ENCODE peak calls at places on chromosomes 5 and 9, in four cellular contexts. W is HepG2, T is H1, F is K562. D is an unnamed sample.

GRCh38 chr5:4857761-4858160 is 282.4 kb upstream of the ADAMTS16 start:
- DNase-seq in W (no peak), T (no peak), F (no peak), D (no peak)

GRCh38 chr9:137062384-137062783 is 8.0 kb downstream of the SAPCD2 start:
- DNase-seq in W (no peak), T (no peak), F (no peak), D (no peak)

GRCh38 chr5:172074896-172075295 is 68.5 kb upstream of the FBXW11 start:
- DNase-seq in W (no peak), T (no peak), F (no peak), D (no peak)

GRCh38 chr5:55591671-55592070 is 56.9 kb upstream of the PLPP1 start:
- DNase-seq in W (no peak), T (peak; percentile 44), F (no peak), D (no peak)

GRCh38 chr5:119238265-119239118 is 117.3 kb upstream of the TNFAIP8 start:
- DNase-seq in W (no peak), T (no peak), F (no peak), D (no peak)

GRCh38 chr5:149073217-149073616 is 10.4 kb upstream of the SH3TC2 start:
- DNase-seq in W (no peak), T (no peak), F (no peak), D (no peak)

GRCh38 chr5:3604501-3604900 is 8.9 kb downstream of the IRX1 start:
- DNase-seq in W (no peak), T (no peak), F (no peak), D (no peak)

GRCh38 chr9:70924380-70924779 is 197.0 kb downstream of the TRPM3 start:
- DNase-seq in W (no peak), T (no peak), F (no peak), D (peak; percentile 86)

GRCh38 chr9:73199886-73200285 is 48.2 kb downstream of the ANXA1 start:
- DNase-seq in W (peak; percentile 7), T (no peak), F (peak; percentile 67), D (peak; percentile 25)

GRCh38 chr5:39992617-39993203 is 567.9 kb upstream of the DAB2 start:
- DNase-seq in W (no peak), T (no peak), F (no peak), D (no peak)

GRCh38 chr5:41808294-41808693 is 61.9 kb downstream of the OXCT1 start:
- DNase-seq in W (no peak), T (no peak), F (no peak), D (no peak)

GRCh38 chr9:120579139-120579749 is 723 bp downstream of the CDK5RAP2 start:
- DNase-seq in W (no peak), T (no peak), F (peak; percentile 30), D (peak; percentile 2)

GRCh38 chr5:32029291-32029690 is 144.8 kb downstream of the GOLPH3 start:
- DNase-seq in W (no peak), T (no peak), F (no peak), D (no peak)

GRCh38 chr9:115891929-115892328 is 261.7 kb upstream of the PAPPA start:
- DNase-seq in W (no peak), T (no peak), F (no peak), D (no peak)

GRCh38 chr5:151052834-151053233 is 28.0 kb downstream of the TNIP1 start:
- DNase-seq in W (no peak), T (no peak), F (no peak), D (no peak)

GRCh38 chr5:151056367-151057306 is 24.2 kb downstream of the TNIP1 start:
- DNase-seq in W (no peak), T (no peak), F (no peak), D (no peak)

GRCh38 chr5:151053796-151054490 is 26.9 kb downstream of the TNIP1 start:
- DNase-seq in W (no peak), T (no peak), F (no peak), D (no peak)

GRCh38 chr5:151054713-151055112 is 26.1 kb downstream of the TNIP1 start:
- DNase-seq in W (no peak), T (no peak), F (no peak), D (no peak)

DNA sequence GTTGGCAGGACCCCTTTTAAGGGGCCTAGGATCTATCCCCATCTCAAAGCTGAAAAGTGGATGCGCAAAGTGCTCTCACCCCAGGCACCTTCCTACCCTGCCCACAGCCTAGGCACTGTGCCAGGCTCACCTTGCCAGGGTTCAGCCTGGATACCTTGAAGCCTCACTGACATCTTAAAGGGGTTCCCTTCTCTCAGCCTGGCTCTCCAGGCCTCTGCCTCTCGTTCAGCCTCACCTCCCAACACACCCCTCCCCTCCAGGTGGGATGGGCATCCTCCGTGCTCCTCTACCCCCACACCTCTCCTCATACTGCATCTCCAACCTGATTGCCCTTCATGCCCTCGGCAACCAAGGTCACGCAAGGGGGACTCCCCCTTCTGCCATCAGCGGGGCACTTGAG is 25.5 kb downstream of the TNIP1 start:
- DNase-seq in W (no peak), T (no peak), F (no peak), D (no peak)
- TF ChIP-seq MAX in W (no peak), T (no peak), F (no peak), D (no peak)

GRCh38 chr9:107142430-107142829 is 140.6 kb upstream of the RAD23B start:
- DNase-seq in W (no peak), T (no peak), F (no peak), D (no peak)

GRCh38 chr9:107138261-107138992 is 144.7 kb upstream of the RAD23B start:
- DNase-seq in W (no peak), T (no peak), F (no peak), D (no peak)

GRCh38 chr9:107136296-107136695 is 146.8 kb upstream of the RAD23B start:
- DNase-seq in W (no peak), T (no peak), F (no peak), D (no peak)

GRCh38 chr9:107141967-107142366 is 141.1 kb upstream of the RAD23B start:
- DNase-seq in W (no peak), T (no peak), F (no peak), D (no peak)

GRCh38 chr9:107137495-107138202 is 145.4 kb upstream of the RAD23B start:
- DNase-seq in W (peak; percentile 21), T (no peak), F (peak; percentile 37), D (peak; percentile 17)
- H2AFZ ChIP-seq in W (no peak overlapping the region), T (peak overlapping the region; percentile 85), F (no peak overlapping the region), D (no peak overlapping the region)

GRCh38 chr9:129612815-129613519 is 7.9 kb downstream of the C9orf50 start:
- DNase-seq in W (no peak), T (no peak), F (no peak), D (no peak)
- TF ChIP-seq JUN in W (no peak), T (no peak), F (no peak), D (no peak)

GRCh38 chr9:83153030-83153429 is 90.1 kb upstream of the RASEF start:
- DNase-seq in W (no peak), T (no peak), F (no peak), D (no peak)
- TF ChIP-seq MAX in W (no peak), T (no peak), F (no peak), D (no peak)

GRCh38 chr9:75457474-75458011 is 369.2 kb downstream of the OSTF1 start:
- DNase-seq in W (no peak), T (no peak), F (no peak), D (no peak)

GRCh38 chr9:75452512-75452911 is 364.2 kb downstream of the OSTF1 start:
- DNase-seq in W (no peak), T (no peak), F (no peak), D (no peak)

GRCh38 chr9:75454891-75455290 is 366.6 kb downstream of the OSTF1 start:
- DNase-seq in W (no peak), T (no peak), F (no peak), D (no peak)

GRCh38 chr9:75454043-75454442 is 365.7 kb downstream of the OSTF1 start:
- DNase-seq in W (no peak), T (no peak), F (no peak), D (no peak)

DNA sequence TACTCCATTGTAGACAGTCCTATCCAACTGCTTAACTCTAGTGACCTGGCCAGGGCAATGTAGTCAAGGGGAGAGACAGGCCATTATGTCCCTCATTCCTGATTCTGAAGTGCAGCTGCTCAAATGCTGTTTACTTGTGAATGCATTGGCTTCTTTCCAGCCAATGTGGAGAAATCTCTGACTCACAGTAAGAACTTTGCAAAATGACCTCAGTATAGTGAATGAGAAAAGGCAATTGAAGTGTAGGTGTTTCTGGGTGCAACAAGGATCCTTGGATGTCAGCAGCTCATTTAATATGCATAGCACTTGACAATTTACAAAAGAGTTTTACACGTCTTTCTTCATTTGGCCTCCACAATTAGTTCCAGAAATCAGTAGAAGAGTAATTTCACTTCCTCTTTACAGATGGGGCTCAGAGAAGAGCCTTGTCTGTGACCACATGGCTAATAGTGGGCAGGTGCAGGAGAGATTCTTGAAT is 367.2 kb downstream of the OSTF1 start:
- DNase-seq in W (no peak), T (no peak), F (no peak), D (no peak)
- H2AFZ ChIP-seq in W (no peak overlapping the region), T (no peak overlapping the region), F (no peak overlapping the region), D (no peak overlapping the region)

GRCh38 chr5:111227805-111228204 is 3.6 kb downstream of the CAMK4 start:
- DNase-seq in W (no peak), T (no peak), F (no peak), D (peak; percentile 64)
- TF ChIP-seq JUN in W (no peak), T (no peak), F (no peak), D (no peak)

GRCh38 chr9:35254237-35254636 is 92.4 kb downstream of the UNC13B start:
- DNase-seq in W (no peak), T (no peak), F (no peak), D (no peak)
- TF ChIP-seq MAX in W (no peak), T (no peak), F (no peak), D (no peak)

GRCh38 chr9:123073441-123073840 is 40.0 kb downstream of the GPR21 start:
- DNase-seq in W (no peak), T (no peak), F (no peak), D (no peak)
- H2AFZ ChIP-seq in W (no peak overlapping the region), T (no peak overlapping the region), F (no peak overlapping the region), D (no peak overlapping the region)

GRCh38 chr5:143471041-143471509 is 67.6 kb upstream of the NR3C1 start:
- DNase-seq in W (no peak), T (no peak), F (no peak), D (no peak)

GRCh38 chr5:143473481-143473880 is 70.0 kb upstream of the NR3C1 start:
- DNase-seq in W (no peak), T (no peak), F (no peak), D (no peak)

GRCh38 chr5:143471666-143472411 is 68.4 kb upstream of the NR3C1 start:
- DNase-seq in W (no peak), T (no peak), F (no peak), D (no peak)

GRCh38 chr5:143470120-143470519 is 66.6 kb upstream of the NR3C1 start:
- DNase-seq in W (no peak), T (no peak), F (no peak), D (no peak)

DNA sequence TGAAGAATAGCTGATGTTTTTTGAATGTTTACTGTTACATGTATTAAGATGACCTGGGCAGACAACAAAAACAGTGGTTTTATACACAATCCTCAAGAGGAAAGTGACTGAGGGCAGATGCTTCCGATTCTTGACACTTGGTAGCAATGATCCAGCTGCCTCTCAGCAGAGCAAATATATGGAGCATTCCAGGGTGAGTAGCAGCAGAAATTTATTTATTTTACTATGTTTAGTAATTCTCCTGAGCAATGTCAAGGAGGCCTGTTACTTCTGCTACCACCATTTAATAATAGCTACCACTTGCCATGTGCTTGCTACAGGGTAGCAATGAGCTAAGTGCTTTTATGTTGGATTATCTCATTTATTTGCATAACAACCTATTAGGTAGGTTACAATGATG is 69.1 kb upstream of the NR3C1 start:
- DNase-seq in W (no peak), T (no peak), F (no peak), D (no peak)
- TF ChIP-seq JUN in W (no peak), T (no peak), F (no peak), D (no peak)